ENCODE peak calls at places on chromosomes 11 and 22, in nine cellular contexts. One of them, this sample, is unnamed.

GRCh38 chr11:125091247-125091876 is 20.1 kb downstream of the TMEM218 start:
- DNase-seq in thoracic aorta: no peak
- DNase-seq in BJ: no peak
- DNase-seq in astrocyte: peak
- DNase-seq in foreskin fibroblast: peak
- DNase-seq in left ventricle myocardium inferior: no peak
- DNase-seq in transverse colon: no peak
- DNase-seq in A549: peak
- DNase-seq in cardiac fibroblast: peak
- DNase-seq in this sample: no peak

GRCh38 chr11:1354125-1354938 is 35.4 kb upstream of the BRSK2 start:
- DNase-seq in thoracic aorta: no peak
- DNase-seq in BJ: no peak
- DNase-seq in astrocyte: no peak
- DNase-seq in foreskin fibroblast: no peak
- DNase-seq in left ventricle myocardium inferior: no peak
- DNase-seq in transverse colon: no peak
- DNase-seq in A549: no peak
- DNase-seq in cardiac fibroblast: no peak
- DNase-seq in this sample: no peak

GRCh38 chr22:41028841-41029240 is 63.6 kb upstream of the EP300 start:
- DNase-seq in thoracic aorta: no peak
- DNase-seq in BJ: peak
- DNase-seq in astrocyte: peak
- DNase-seq in foreskin fibroblast: peak
- DNase-seq in left ventricle myocardium inferior: no peak
- DNase-seq in transverse colon: no peak
- DNase-seq in A549: no peak
- DNase-seq in cardiac fibroblast: peak
- DNase-seq in this sample: no peak

GRCh38 chr11:64767344-64768299 is 7.8 kb upstream of the PYGM start:
- DNase-seq in thoracic aorta: peak
- DNase-seq in BJ: no peak
- DNase-seq in astrocyte: peak
- DNase-seq in foreskin fibroblast: no peak
- DNase-seq in left ventricle myocardium inferior: peak
- DNase-seq in transverse colon: peak
- DNase-seq in A549: no peak
- DNase-seq in cardiac fibroblast: peak
- DNase-seq in this sample: no peak

GRCh38 chr11:75786101-75786736 is 17.6 kb downstream of the DGAT2 start:
- DNase-seq in thoracic aorta: no peak
- DNase-seq in BJ: no peak
- DNase-seq in astrocyte: no peak
- DNase-seq in foreskin fibroblast: no peak
- DNase-seq in left ventricle myocardium inferior: no peak
- DNase-seq in transverse colon: peak
- DNase-seq in A549: no peak
- DNase-seq in cardiac fibroblast: no peak
- DNase-seq in this sample: no peak

GRCh38 chr11:5605849-5606248 is 9.4 kb downstream of the TRIM6 start:
- DNase-seq in thoracic aorta: peak
- DNase-seq in BJ: peak
- DNase-seq in astrocyte: peak
- DNase-seq in foreskin fibroblast: peak
- DNase-seq in left ventricle myocardium inferior: no peak
- DNase-seq in transverse colon: no peak
- DNase-seq in A549: no peak
- DNase-seq in cardiac fibroblast: peak
- DNase-seq in this sample: no peak

GRCh38 chr11:134857035-134857434 is 445.0 kb upstream of the B3GAT1 start:
- DNase-seq in thoracic aorta: no peak
- DNase-seq in BJ: no peak
- DNase-seq in astrocyte: no peak
- DNase-seq in foreskin fibroblast: no peak
- DNase-seq in left ventricle myocardium inferior: no peak
- DNase-seq in transverse colon: no peak
- DNase-seq in A549: no peak
- DNase-seq in cardiac fibroblast: no peak
- DNase-seq in this sample: no peak

GRCh38 chr11:65516135-65516968 is 8.5 kb upstream of the SCYL1 start:
- DNase-seq in thoracic aorta: no peak
- DNase-seq in BJ: no peak
- DNase-seq in astrocyte: no peak
- DNase-seq in foreskin fibroblast: no peak
- DNase-seq in left ventricle myocardium inferior: peak
- DNase-seq in transverse colon: no peak
- DNase-seq in A549: no peak
- DNase-seq in cardiac fibroblast: no peak
- DNase-seq in this sample: no peak

GRCh38 chr11:121965330-121965729 is 150.7 kb downstream of the BLID start:
- DNase-seq in thoracic aorta: no peak
- DNase-seq in BJ: no peak
- DNase-seq in astrocyte: peak
- DNase-seq in foreskin fibroblast: no peak
- DNase-seq in left ventricle myocardium inferior: peak
- DNase-seq in transverse colon: no peak
- DNase-seq in A549: no peak
- DNase-seq in cardiac fibroblast: peak
- DNase-seq in this sample: no peak

GRCh38 chr22:26893711-26894110 is 236.3 kb downstream of the MIAT start:
- DNase-seq in thoracic aorta: no peak
- DNase-seq in BJ: no peak
- DNase-seq in astrocyte: no peak
- DNase-seq in foreskin fibroblast: no peak
- DNase-seq in left ventricle myocardium inferior: no peak
- DNase-seq in transverse colon: no peak
- DNase-seq in A549: no peak
- DNase-seq in cardiac fibroblast: no peak
- DNase-seq in this sample: no peak

GRCh38 chr22:26894362-26894761 is 237.0 kb downstream of the MIAT start:
- DNase-seq in thoracic aorta: no peak
- DNase-seq in BJ: no peak
- DNase-seq in astrocyte: no peak
- DNase-seq in foreskin fibroblast: no peak
- DNase-seq in left ventricle myocardium inferior: no peak
- DNase-seq in transverse colon: no peak
- DNase-seq in A549: no peak
- DNase-seq in cardiac fibroblast: peak
- DNase-seq in this sample: no peak

GRCh38 chr22:26893034-26893710 is 235.8 kb downstream of the MIAT start:
- DNase-seq in thoracic aorta: no peak
- DNase-seq in BJ: no peak
- DNase-seq in astrocyte: peak
- DNase-seq in foreskin fibroblast: no peak
- DNase-seq in left ventricle myocardium inferior: no peak
- DNase-seq in transverse colon: no peak
- DNase-seq in A549: no peak
- DNase-seq in cardiac fibroblast: no peak
- DNase-seq in this sample: no peak

GRCh38 chr22:26892401-26893033 is 235.1 kb downstream of the MIAT start:
- DNase-seq in thoracic aorta: no peak
- DNase-seq in BJ: no peak
- DNase-seq in astrocyte: no peak
- DNase-seq in foreskin fibroblast: no peak
- DNase-seq in left ventricle myocardium inferior: no peak
- DNase-seq in transverse colon: peak
- DNase-seq in A549: no peak
- DNase-seq in cardiac fibroblast: no peak
- DNase-seq in this sample: no peak

DNA sequence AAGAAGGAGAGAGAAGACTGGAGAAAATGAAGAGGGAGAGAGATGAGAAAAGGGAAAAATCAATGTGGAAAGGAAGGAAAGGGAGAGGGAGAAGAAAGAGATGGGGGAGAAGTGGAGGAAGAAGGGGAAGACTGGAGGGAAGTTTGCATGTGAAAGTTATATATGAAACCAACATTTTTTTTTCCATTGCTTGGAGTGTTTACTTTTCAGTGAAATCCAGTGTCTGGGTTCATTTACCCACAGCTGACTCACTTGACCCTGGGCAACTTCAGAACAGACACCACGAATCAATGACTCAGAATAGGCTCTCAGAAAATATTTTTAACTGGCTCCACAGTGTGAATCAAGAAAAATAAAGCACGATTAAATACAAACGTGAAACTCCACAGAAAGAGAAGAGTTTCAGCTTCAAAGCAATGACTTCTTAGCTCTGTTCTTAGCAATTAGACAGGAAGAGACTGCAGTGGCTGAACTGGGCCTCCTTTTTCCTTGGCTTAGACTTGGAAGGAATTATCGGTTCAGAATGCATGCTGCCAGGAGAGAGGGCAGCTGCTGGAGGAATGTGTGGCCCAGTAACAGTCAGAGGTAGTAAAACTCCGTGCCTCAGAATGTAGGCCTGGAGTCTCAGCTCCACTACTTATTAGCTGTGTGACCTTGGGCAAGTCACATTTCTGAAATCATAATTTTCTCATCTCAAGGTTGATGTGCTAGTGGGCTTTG is 237.5 kb downstream of the MIAT start:
- DNase-seq in thoracic aorta: no peak
- DNase-seq in BJ: peak
- DNase-seq in astrocyte: peak
- DNase-seq in foreskin fibroblast: peak
- DNase-seq in left ventricle myocardium inferior: no peak
- DNase-seq in transverse colon: no peak
- DNase-seq in A549: peak
- DNase-seq in cardiac fibroblast: peak
- DNase-seq in this sample: no peak
- H3K4me3 ChIP-seq in thoracic aorta: no peak
- H3K4me3 ChIP-seq in BJ: no peak
- H3K4me3 ChIP-seq in astrocyte: no peak
- H3K4me3 ChIP-seq in foreskin fibroblast: no peak
- H3K4me3 ChIP-seq in left ventricle myocardium inferior: no peak
- H3K4me3 ChIP-seq in transverse colon: no peak
- H3K4me3 ChIP-seq in A549: no peak
- H3K4me3 ChIP-seq in cardiac fibroblast: no peak
- H3K4me3 ChIP-seq in this sample: no peak

GRCh38 chr22:37158963-37159290 is 9.2 kb upstream of the IL2RB start:
- DNase-seq in thoracic aorta: no peak
- DNase-seq in BJ: no peak
- DNase-seq in astrocyte: no peak
- DNase-seq in foreskin fibroblast: no peak
- DNase-seq in left ventricle myocardium inferior: no peak
- DNase-seq in transverse colon: no peak
- DNase-seq in A549: no peak
- DNase-seq in cardiac fibroblast: no peak
- DNase-seq in this sample: no peak

GRCh38 chr22:37155971-37156370 is 6.3 kb upstream of the IL2RB start:
- DNase-seq in thoracic aorta: no peak
- DNase-seq in BJ: no peak
- DNase-seq in astrocyte: no peak
- DNase-seq in foreskin fibroblast: no peak
- DNase-seq in left ventricle myocardium inferior: no peak
- DNase-seq in transverse colon: no peak
- DNase-seq in A549: no peak
- DNase-seq in cardiac fibroblast: no peak
- DNase-seq in this sample: no peak

GRCh38 chr22:37157516-37158289 is 8.0 kb upstream of the IL2RB start:
- DNase-seq in thoracic aorta: no peak
- DNase-seq in BJ: no peak
- DNase-seq in astrocyte: peak
- DNase-seq in foreskin fibroblast: no peak
- DNase-seq in left ventricle myocardium inferior: no peak
- DNase-seq in transverse colon: no peak
- DNase-seq in A549: no peak
- DNase-seq in cardiac fibroblast: no peak
- DNase-seq in this sample: no peak

GRCh38 chr22:37154925-37155712 is 5.4 kb upstream of the IL2RB start:
- DNase-seq in thoracic aorta: no peak
- DNase-seq in BJ: no peak
- DNase-seq in astrocyte: no peak
- DNase-seq in foreskin fibroblast: no peak
- DNase-seq in left ventricle myocardium inferior: no peak
- DNase-seq in transverse colon: no peak
- DNase-seq in A549: no peak
- DNase-seq in cardiac fibroblast: peak
- DNase-seq in this sample: peak

GRCh38 chr22:37156686-37157435 is 7.1 kb upstream of the IL2RB start:
- DNase-seq in thoracic aorta: no peak
- DNase-seq in BJ: no peak
- DNase-seq in astrocyte: no peak
- DNase-seq in foreskin fibroblast: no peak
- DNase-seq in left ventricle myocardium inferior: no peak
- DNase-seq in transverse colon: no peak
- DNase-seq in A549: no peak
- DNase-seq in cardiac fibroblast: no peak
- DNase-seq in this sample: no peak
- TF ChIP-seq CTCF in thoracic aorta: no peak
- TF ChIP-seq CTCF in BJ: no peak
- TF ChIP-seq CTCF in astrocyte: no peak
- TF ChIP-seq CTCF in foreskin fibroblast: no peak
- TF ChIP-seq CTCF in left ventricle myocardium inferior: no peak
- TF ChIP-seq CTCF in transverse colon: no peak
- TF ChIP-seq CTCF in A549: no peak
- TF ChIP-seq CTCF in cardiac fibroblast: no peak
- TF ChIP-seq CTCF in this sample: no peak

GRCh38 chr11:46369458-46370152 is 11.9 kb upstream of the MDK start:
- DNase-seq in thoracic aorta: no peak
- DNase-seq in BJ: no peak
- DNase-seq in astrocyte: peak
- DNase-seq in foreskin fibroblast: peak
- DNase-seq in left ventricle myocardium inferior: no peak
- DNase-seq in transverse colon: peak
- DNase-seq in A549: peak
- DNase-seq in cardiac fibroblast: peak
- DNase-seq in this sample: no peak
- H3K4me3 ChIP-seq in thoracic aorta: no peak
- H3K4me3 ChIP-seq in BJ: no peak
- H3K4me3 ChIP-seq in astrocyte: no peak
- H3K4me3 ChIP-seq in foreskin fibroblast: no peak
- H3K4me3 ChIP-seq in left ventricle myocardium inferior: no peak
- H3K4me3 ChIP-seq in transverse colon: no peak
- H3K4me3 ChIP-seq in A549: no peak
- H3K4me3 ChIP-seq in cardiac fibroblast: no peak
- H3K4me3 ChIP-seq in this sample: no peak

GRCh38 chr11:24383137-24383536 is 113.7 kb upstream of the LUZP2 start:
- DNase-seq in thoracic aorta: no peak
- DNase-seq in BJ: no peak
- DNase-seq in astrocyte: no peak
- DNase-seq in foreskin fibroblast: no peak
- DNase-seq in left ventricle myocardium inferior: no peak
- DNase-seq in transverse colon: no peak
- DNase-seq in A549: no peak
- DNase-seq in cardiac fibroblast: no peak
- DNase-seq in this sample: no peak

GRCh38 chr11:24389575-24389974 is 107.3 kb upstream of the LUZP2 start:
- DNase-seq in thoracic aorta: no peak
- DNase-seq in BJ: no peak
- DNase-seq in astrocyte: no peak
- DNase-seq in foreskin fibroblast: no peak
- DNase-seq in left ventricle myocardium inferior: no peak
- DNase-seq in transverse colon: no peak
- DNase-seq in A549: no peak
- DNase-seq in cardiac fibroblast: no peak
- DNase-seq in this sample: no peak

GRCh38 chr11:24391165-24391564 is 105.7 kb upstream of the LUZP2 start:
- DNase-seq in thoracic aorta: no peak
- DNase-seq in BJ: no peak
- DNase-seq in astrocyte: peak
- DNase-seq in foreskin fibroblast: no peak
- DNase-seq in left ventricle myocardium inferior: no peak
- DNase-seq in transverse colon: no peak
- DNase-seq in A549: no peak
- DNase-seq in cardiac fibroblast: peak
- DNase-seq in this sample: no peak

GRCh38 chr11:24386551-24387404 is 110.1 kb upstream of the LUZP2 start:
- DNase-seq in thoracic aorta: no peak
- DNase-seq in BJ: no peak
- DNase-seq in astrocyte: peak
- DNase-seq in foreskin fibroblast: no peak
- DNase-seq in left ventricle myocardium inferior: no peak
- DNase-seq in transverse colon: no peak
- DNase-seq in A549: no peak
- DNase-seq in cardiac fibroblast: peak
- DNase-seq in this sample: no peak
- TF ChIP-seq CTCF in thoracic aorta: no peak
- TF ChIP-seq CTCF in BJ: peak
- TF ChIP-seq CTCF in astrocyte: peak
- TF ChIP-seq CTCF in foreskin fibroblast: peak
- TF ChIP-seq CTCF in left ventricle myocardium inferior: peak
- TF ChIP-seq CTCF in transverse colon: peak
- TF ChIP-seq CTCF in A549: no peak
- TF ChIP-seq CTCF in cardiac fibroblast: peak
- TF ChIP-seq CTCF in this sample: no peak

This sample was measured in GM12864.